ENCODE peak calls at places on chromosome 18, in seven cellular contexts. K, G, H, B, O, Q and I are unnamed samples.

GRCh38 chr18:79069792-79070151 is 578 bp downstream of the ATP9B start:
- DNase-seq in K (no peak), G (no peak), H (no peak), B (no peak), O (no peak), Q (no peak), I (no peak)

GRCh38 chr18:9824474-9824832 is 61.3 kb upstream of the TXNDC2 start:
- DNase-seq in K (peak; percentile 75), G (no peak), H (no peak), B (no peak), O (no peak), Q (no peak), I (no peak)

GRCh38 chr18:58785171-58785805 is 79.4 kb upstream of the ZNF532 start:
- DNase-seq in K (peak; percentile 88), G (no peak), H (peak; percentile 94), B (no peak), O (no peak), Q (peak; percentile 24), I (no peak)

GRCh38 chr18:49656098-49656591 is 94.3 kb downstream of the LIPG start:
- DNase-seq in K (peak; percentile 16), G (no peak), H (peak; percentile 33), B (no peak), O (no peak), Q (no peak), I (no peak)

GRCh38 chr18:76657911-76658475 is 163.0 kb upstream of the ZNF516 start:
- DNase-seq in K (no peak), G (no peak), H (no peak), B (no peak), O (no peak), Q (no peak), I (no peak)

GRCh38 chr18:21330122-21330701 is 88.2 kb downstream of the GREB1L start:
- DNase-seq in K (no peak), G (no peak), H (peak; percentile 34), B (no peak), O (no peak), Q (no peak), I (no peak)

GRCh38 chr18:54173980-54174611 is 50.4 kb downstream of the MBD2 start:
- DNase-seq in K (no peak), G (no peak), H (no peak), B (no peak), O (no peak), Q (no peak), I (no peak)

GRCh38 chr18:60358516-60358915 is 14.1 kb downstream of the MC4R start:
- DNase-seq in K (peak; percentile 70), G (no peak), H (no peak), B (no peak), O (no peak), Q (no peak), I (no peak)

GRCh38 chr18:36821681-36822080 is 7.1 kb downstream of the TPGS2 start:
- DNase-seq in K (no peak), G (no peak), H (no peak), B (no peak), O (no peak), Q (no peak), I (no peak)

GRCh38 chr18:7812431-7813063 is 245.4 kb downstream of the PTPRM start:
- DNase-seq in K (peak; percentile 73), G (no peak), H (peak; percentile 78), B (no peak), O (no peak), Q (no peak), I (no peak)

GRCh38 chr18:11124054-11124453 is 25.3 kb downstream of the PIEZO2 start:
- DNase-seq in K (no peak), G (no peak), H (no peak), B (no peak), O (no peak), Q (no peak), I (no peak)

GRCh38 chr18:7467708-7468466 is 99.2 kb upstream of the PTPRM start:
- DNase-seq in K (peak; percentile 27), G (no peak), H (no peak), B (no peak), O (no peak), Q (no peak), I (no peak)

GRCh38 chr18:7784171-7784570 is 217.1 kb downstream of the PTPRM start:
- DNase-seq in K (no peak), G (no peak), H (no peak), B (no peak), O (peak; percentile 9), Q (no peak), I (no peak)